ENCODE peak calls at places on chromosomes 2 and 18, in nine cellular contexts. One of them, this sample, is unnamed.

GRCh38 chr18:58335223-58335622 is 291.2 kb downstream of the NEDD4L start:
- DNase-seq in activated T-helper 1 cell treated with anti-CD3 and anti-CD28 coated beads, Interleukin-12 subunit alpha, Interleukin-12 subunit beta, Interleukin-2, Interleukin-4 antibody, amounts not matched to agents 30 ng/mL and 10 ng/mL and 1 ng/mL, durations not matched to agents 14 hours and 24 hours and 36 hours: no peak
- DNase-seq in HTR-8/SVneo: no peak
- DNase-seq in AG10803: no peak
- DNase-seq in activated CD4-positive, alpha-beta memory T cell treated with anti-CD3 and anti-CD28 coated beads for 36 hours: no peak
- DNase-seq in RPMI8226: no peak
- DNase-seq in activated CD8-positive, alpha-beta T cell treated with anti-CD3 and anti-CD28 coated beads for 36 hours: no peak
- DNase-seq in neuronal stem cell: peak
- DNase-seq in iPS-NIHi11: peak
- DNase-seq in this sample: no peak

GRCh38 chr18:644395-645004 is 13.0 kb upstream of the TYMS start:
- DNase-seq in HTR-8/SVneo: no peak
- DNase-seq in AG10803: no peak
- DNase-seq in RPMI8226: peak
- DNase-seq in iPS-NIHi11: no peak
- DNase-seq in activated T-helper 1 cell treated with anti-CD3 and anti-CD28 coated beads, Interleukin-12 subunit alpha, Interleukin-12 subunit beta, Interleukin-2, Interleukin-4 antibody, amounts not matched to agents 30 ng/mL and 10 ng/mL and 1 ng/mL, durations not matched to agents 14 hours and 24 hours and 36 hours: no peak
- DNase-seq in activated CD4-positive, alpha-beta memory T cell treated with anti-CD3 and anti-CD28 coated beads for 36 hours: peak
- DNase-seq in neuronal stem cell: no peak
- DNase-seq in activated CD8-positive, alpha-beta T cell treated with anti-CD3 and anti-CD28 coated beads for 36 hours: peak
- DNase-seq in this sample: no peak

GRCh38 chr2:102141011-102141914 is 1.3 kb upstream of the IL1R1 start:
- DNase-seq in activated CD4-positive, alpha-beta memory T cell treated with anti-CD3 and anti-CD28 coated beads for 36 hours: no peak
- DNase-seq in AG10803: peak
- DNase-seq in HTR-8/SVneo: no peak
- DNase-seq in neuronal stem cell: no peak
- DNase-seq in activated CD8-positive, alpha-beta T cell treated with anti-CD3 and anti-CD28 coated beads for 36 hours: no peak
- DNase-seq in iPS-NIHi11: no peak
- DNase-seq in RPMI8226: no peak
- DNase-seq in activated T-helper 1 cell treated with anti-CD3 and anti-CD28 coated beads, Interleukin-12 subunit alpha, Interleukin-12 subunit beta, Interleukin-2, Interleukin-4 antibody, amounts not matched to agents 30 ng/mL and 10 ng/mL and 1 ng/mL, durations not matched to agents 14 hours and 24 hours and 36 hours: no peak
- DNase-seq in this sample: peak

GRCh38 chr2:213609570-213610170 is 325.4 kb downstream of the SPAG16 start:
- DNase-seq in RPMI8226: no peak
- DNase-seq in activated T-helper 1 cell treated with anti-CD3 and anti-CD28 coated beads, Interleukin-12 subunit alpha, Interleukin-12 subunit beta, Interleukin-2, Interleukin-4 antibody, amounts not matched to agents 30 ng/mL and 10 ng/mL and 1 ng/mL, durations not matched to agents 14 hours and 24 hours and 36 hours: no peak
- DNase-seq in AG10803: no peak
- DNase-seq in iPS-NIHi11: no peak
- DNase-seq in activated CD4-positive, alpha-beta memory T cell treated with anti-CD3 and anti-CD28 coated beads for 36 hours: no peak
- DNase-seq in neuronal stem cell: no peak
- DNase-seq in HTR-8/SVneo: no peak
- DNase-seq in activated CD8-positive, alpha-beta T cell treated with anti-CD3 and anti-CD28 coated beads for 36 hours: no peak
- DNase-seq in this sample: no peak

GRCh38 chr2:151713291-151713903 is 20.9 kb downstream of the NEB start:
- DNase-seq in AG10803: no peak
- DNase-seq in neuronal stem cell: no peak
- DNase-seq in RPMI8226: no peak
- DNase-seq in activated T-helper 1 cell treated with anti-CD3 and anti-CD28 coated beads, Interleukin-12 subunit alpha, Interleukin-12 subunit beta, Interleukin-2, Interleukin-4 antibody, amounts not matched to agents 30 ng/mL and 10 ng/mL and 1 ng/mL, durations not matched to agents 14 hours and 24 hours and 36 hours: no peak
- DNase-seq in iPS-NIHi11: no peak
- DNase-seq in activated CD8-positive, alpha-beta T cell treated with anti-CD3 and anti-CD28 coated beads for 36 hours: no peak
- DNase-seq in HTR-8/SVneo: no peak
- DNase-seq in activated CD4-positive, alpha-beta memory T cell treated with anti-CD3 and anti-CD28 coated beads for 36 hours: no peak
- DNase-seq in this sample: no peak

GRCh38 chr2:219388127-219388844 is 574 bp upstream of the DNPEP start:
- DNase-seq in iPS-NIHi11: peak
- DNase-seq in neuronal stem cell: peak
- DNase-seq in activated T-helper 1 cell treated with anti-CD3 and anti-CD28 coated beads, Interleukin-12 subunit alpha, Interleukin-12 subunit beta, Interleukin-2, Interleukin-4 antibody, amounts not matched to agents 30 ng/mL and 10 ng/mL and 1 ng/mL, durations not matched to agents 14 hours and 24 hours and 36 hours: peak
- DNase-seq in AG10803: peak
- DNase-seq in activated CD4-positive, alpha-beta memory T cell treated with anti-CD3 and anti-CD28 coated beads for 36 hours: peak
- DNase-seq in activated CD8-positive, alpha-beta T cell treated with anti-CD3 and anti-CD28 coated beads for 36 hours: peak
- DNase-seq in RPMI8226: peak
- DNase-seq in HTR-8/SVneo: peak
- DNase-seq in this sample: peak

GRCh38 chr2:197893403-197894177 is 89.2 kb downstream of the PLCL1 start:
- DNase-seq in activated T-helper 1 cell treated with anti-CD3 and anti-CD28 coated beads, Interleukin-12 subunit alpha, Interleukin-12 subunit beta, Interleukin-2, Interleukin-4 antibody, amounts not matched to agents 30 ng/mL and 10 ng/mL and 1 ng/mL, durations not matched to agents 14 hours and 24 hours and 36 hours: no peak
- DNase-seq in AG10803: no peak
- DNase-seq in activated CD8-positive, alpha-beta T cell treated with anti-CD3 and anti-CD28 coated beads for 36 hours: no peak
- DNase-seq in HTR-8/SVneo: no peak
- DNase-seq in iPS-NIHi11: no peak
- DNase-seq in neuronal stem cell: no peak
- DNase-seq in activated CD4-positive, alpha-beta memory T cell treated with anti-CD3 and anti-CD28 coated beads for 36 hours: no peak
- DNase-seq in RPMI8226: peak
- DNase-seq in this sample: no peak

GRCh38 chr18:37710731-37711130 is 145.1 kb upstream of the CELF4 start:
- DNase-seq in activated T-helper 1 cell treated with anti-CD3 and anti-CD28 coated beads, Interleukin-12 subunit alpha, Interleukin-12 subunit beta, Interleukin-2, Interleukin-4 antibody, amounts not matched to agents 30 ng/mL and 10 ng/mL and 1 ng/mL, durations not matched to agents 14 hours and 24 hours and 36 hours: no peak
- DNase-seq in activated CD4-positive, alpha-beta memory T cell treated with anti-CD3 and anti-CD28 coated beads for 36 hours: no peak
- DNase-seq in neuronal stem cell: no peak
- DNase-seq in AG10803: no peak
- DNase-seq in iPS-NIHi11: no peak
- DNase-seq in RPMI8226: no peak
- DNase-seq in HTR-8/SVneo: no peak
- DNase-seq in activated CD8-positive, alpha-beta T cell treated with anti-CD3 and anti-CD28 coated beads for 36 hours: no peak
- DNase-seq in this sample: no peak

This sample was measured in HFF-Myc.